ENCODE peak calls at places on chromosomes 13 and 19, in seven cellular contexts. M is fibroblast of the aortic adventitia, E is GM12865, U is AG10803, J is fibroblast of mammary gland, Z is astrocyte of the spinal cord, P is kidney epithelial cell. N is an unnamed sample.

GRCh38 chr19:3857449-3858003 is 11.3 kb downstream of the ZFR2 start:
- DNase-seq in M (no peak), E (peak), U (no peak), J (no peak), Z (no peak), P (peak), N (peak)

GRCh38 chr13:33514362-33514761 is 228.8 kb upstream of the STARD13 start:
- DNase-seq in M (no peak), E (no peak), U (no peak), J (no peak), Z (no peak), P (no peak), N (no peak)

GRCh38 chr13:48985751-48986150 is 10.0 kb downstream of the FNDC3A start:
- DNase-seq in M (no peak), E (no peak), U (peak), J (peak), Z (no peak), P (no peak), N (no peak)

GRCh38 chr19:53019684-53020083 is 6.0 kb downstream of the ERVV-1 start:
- DNase-seq in M (no peak), E (no peak), U (no peak), J (no peak), Z (no peak), P (no peak), N (no peak)

GRCh38 chr13:44921931-44922758 is 67.1 kb downstream of the NUFIP1 start:
- DNase-seq in M (peak), E (no peak), U (peak), J (peak), Z (peak), P (peak), N (peak)

GRCh38 chr13:42997381-42997780 is 5.3 kb upstream of the EPSTI1 start:
- DNase-seq in M (peak), E (peak), U (peak), J (peak), Z (peak), P (no peak), N (no peak)

GRCh38 chr19:35543280-35544109 is 1.9 kb upstream of the TMEM147 start:
- DNase-seq in M (no peak), E (no peak), U (no peak), J (no peak), Z (no peak), P (no peak), N (no peak)

GRCh38 chr19:13935765-13936486 is 2.3 kb downstream of the PODNL1 start:
- DNase-seq in M (no peak), E (no peak), U (no peak), J (no peak), Z (peak), P (no peak), N (no peak)

GRCh38 chr13:97234742-97235141 is 12.6 kb downstream of the MBNL2 start:
- DNase-seq in M (no peak), E (no peak), U (no peak), J (no peak), Z (no peak), P (no peak), N (no peak)

GRCh38 chr19:52566121-52566520 is 4.0 kb upstream of the ZNF701 start:
- DNase-seq in M (no peak), E (no peak), U (no peak), J (no peak), Z (no peak), P (no peak), N (no peak)

GRCh38 chr13:112716841-112717520 is 27.1 kb downstream of the ATP11A start:
- DNase-seq in M (no peak), E (no peak), U (no peak), J (no peak), Z (no peak), P (no peak), N (no peak)

GRCh38 chr13:56317839-56318238 is 822.9 kb upstream of the PRR20A start:
- DNase-seq in M (no peak), E (no peak), U (no peak), J (no peak), Z (no peak), P (no peak), N (no peak)

GRCh38 chr19:604355-604754 is 14.7 kb downstream of the HCN2 start:
- DNase-seq in M (no peak), E (peak), U (no peak), J (no peak), Z (no peak), P (no peak), N (no peak)

GRCh38 chr19:47186337-47187022 is 44.5 kb downstream of the BBC3 start:
- DNase-seq in M (no peak), E (peak), U (no peak), J (no peak), Z (no peak), P (no peak), N (no peak)
- TF ChIP-seq CTCF in M (no peak), E (no peak), U (no peak), J (no peak), Z (no peak), P (no peak), N (no peak)

GRCh38 chr13:31012285-31013024 is 80.0 kb downstream of the TEX26 start:
- DNase-seq in M (peak), E (peak), U (peak), J (peak), Z (peak), P (no peak), N (no peak)
- TF ChIP-seq CTCF in M (peak), E (no peak), U (peak), J (peak), Z (peak), P (peak), N (peak)

GRCh38 chr19:56355517-56355916 is 37.8 kb downstream of the ZNF582 start:
- DNase-seq in M (no peak), E (no peak), U (no peak), J (no peak), Z (no peak), P (no peak), N (no peak)
- TF ChIP-seq CTCF in M (no peak), E (no peak), U (no peak), J (no peak), Z (no peak), P (no peak), N (no peak)

DNA sequence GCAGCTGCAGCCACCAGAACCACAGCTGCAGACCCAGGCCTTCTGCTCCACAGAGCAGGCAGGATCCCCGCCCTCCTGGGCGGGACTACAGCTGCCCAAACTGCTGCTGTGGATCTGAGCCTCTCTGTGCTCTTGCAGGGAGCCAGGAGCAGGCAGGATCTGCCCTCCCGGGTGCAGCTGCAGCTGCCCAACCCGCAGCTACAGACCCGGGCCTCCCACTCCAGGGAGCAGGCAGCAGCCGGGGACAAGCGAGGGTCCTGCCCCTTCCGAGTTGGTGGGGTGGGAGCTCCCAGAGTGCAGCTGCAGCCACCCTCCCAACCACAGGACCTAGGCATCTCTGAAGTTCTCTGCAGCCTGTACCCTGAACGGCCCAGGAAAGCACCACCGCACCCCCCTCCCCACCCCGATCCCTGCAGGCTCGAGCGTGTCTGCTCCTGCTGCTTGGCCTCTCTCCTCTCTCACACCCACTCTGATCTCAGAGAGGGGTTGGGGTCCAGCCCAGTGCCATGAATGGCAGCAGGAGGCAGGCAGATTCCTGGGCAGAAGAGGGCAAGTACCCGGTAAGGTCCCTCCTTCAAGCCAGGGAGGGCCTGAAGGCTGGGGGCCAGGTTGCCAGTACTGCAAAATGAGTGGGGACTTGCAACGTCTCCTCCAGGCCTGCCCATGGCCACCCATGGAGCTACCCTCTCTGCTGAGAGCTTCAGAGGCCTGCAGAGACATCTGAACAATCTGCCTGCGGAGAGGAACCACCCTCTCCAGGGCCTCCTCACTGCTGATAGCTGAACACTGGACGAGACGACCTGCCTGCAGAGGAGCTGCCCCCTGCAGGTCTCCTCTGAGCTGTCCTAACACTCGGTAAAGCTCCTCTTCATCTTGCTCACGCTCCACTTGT is 16.4 kb upstream of the EMP3 start:
- DNase-seq in M (no peak), E (peak), U (no peak), J (peak), Z (no peak), P (no peak), N (no peak)
- TF ChIP-seq CTCF in M (peak), E (no peak), U (peak), J (peak), Z (peak), P (peak), N (no peak)

GRCh38 chr13:53142301-53142700 is 113.7 kb downstream of the OLFM4 start:
- DNase-seq in M (no peak), E (no peak), U (peak), J (no peak), Z (no peak), P (no peak), N (no peak)
- TF ChIP-seq CTCF in M (no peak), E (no peak), U (no peak), J (no peak), Z (no peak), P (no peak), N (no peak)